ENCODE peak calls at places on chromosome 3, in four cellular contexts. H is IMR-90, U is neuronal stem cell, R is H1. Y is an unnamed sample.

GRCh38 chr3:196670335-196670734 is 30.8 kb downstream of the NRROS start:
- DNase-seq in U (no peak), H (no peak), R (no peak), Y (no peak)

GRCh38 chr3:177197934-177198484 is 727 bp upstream of the TBL1XR1 start:
- DNase-seq in H (no peak), R (no peak), U (no peak), Y (no peak)

GRCh38 chr3:189334064-189334920 is 162.5 kb downstream of the TPRG1 start:
- DNase-seq in H (no peak), R (no peak), U (no peak), Y (peak)

GRCh38 chr3:41507336-41508062 is 308.2 kb downstream of the CTNNB1 start:
- DNase-seq in R (no peak), H (no peak), U (no peak), Y (no peak)

GRCh38 chr3:16849795-16850194 is 35.0 kb upstream of the PLCL2 start:
- DNase-seq in R (no peak), H (peak), U (no peak), Y (no peak)

GRCh38 chr3:31692714-31693113 is 160.0 kb downstream of the STT3B start:
- DNase-seq in H (no peak), U (no peak), R (no peak), Y (peak)

GRCh38 chr3:132543016-132543739 is 53.9 kb upstream of the ACKR4 start:
- DNase-seq in R (no peak), H (peak), U (no peak), Y (peak)

GRCh38 chr3:194327414-194328079 is 23.6 kb downstream of the CPN2 start:
- DNase-seq in R (no peak), U (no peak), H (peak), Y (no peak)

DNA sequence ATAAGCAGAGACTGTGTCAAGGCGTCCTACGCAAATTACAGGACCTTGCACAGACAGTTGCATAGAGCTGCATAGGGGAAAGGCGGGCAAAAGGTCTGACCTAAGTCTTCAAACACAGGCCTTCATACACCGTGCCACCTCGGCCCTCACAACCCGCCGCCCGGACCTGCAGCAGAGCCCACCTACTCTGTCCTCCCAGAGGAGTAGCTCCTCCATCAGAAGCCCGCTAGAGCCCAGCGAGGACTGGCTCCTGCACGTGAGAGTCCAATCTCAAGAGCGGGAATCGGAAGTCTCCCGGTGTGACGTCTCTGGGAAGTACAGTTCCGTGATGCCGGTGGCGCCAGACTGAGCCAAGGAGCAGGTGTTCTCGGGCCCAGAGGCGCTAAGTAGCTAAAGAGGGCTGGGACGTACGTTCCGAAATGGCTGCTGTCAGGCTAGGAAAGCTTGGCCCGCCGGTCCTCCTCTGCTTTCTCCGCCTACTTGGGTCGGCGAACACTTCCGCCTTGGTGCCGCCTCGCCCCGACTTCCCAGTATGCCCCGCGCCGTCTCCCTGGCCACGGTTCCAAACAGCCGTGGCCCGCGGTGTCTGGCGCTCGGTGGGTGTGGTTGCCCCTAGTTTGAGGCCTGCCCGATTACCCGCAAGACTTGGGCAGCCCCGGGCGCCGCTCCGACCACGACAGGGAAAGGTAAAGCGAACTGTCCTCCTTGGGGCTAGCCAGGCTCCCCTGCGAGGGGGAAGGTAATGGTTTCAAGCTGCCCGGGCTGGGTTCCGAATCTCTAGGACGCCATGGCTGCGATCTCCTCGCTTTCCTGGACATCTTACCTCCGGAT is at the start of the genes ASTE1 and NEK11:
- DNase-seq in H (peak), U (peak), R (peak), Y (peak)
- H4K91ac ChIP-seq in H (peak), U (no peak), R (peak), Y (peak)

GRCh38 chr3:122875547-122876127 is 80.8 kb downstream of the SLC49A4 start:
- DNase-seq in U (no peak), H (no peak), R (no peak), Y (no peak)
- H2AK5ac ChIP-seq in U (no peak), H (no peak), R (no peak), Y (no peak)

DNA sequence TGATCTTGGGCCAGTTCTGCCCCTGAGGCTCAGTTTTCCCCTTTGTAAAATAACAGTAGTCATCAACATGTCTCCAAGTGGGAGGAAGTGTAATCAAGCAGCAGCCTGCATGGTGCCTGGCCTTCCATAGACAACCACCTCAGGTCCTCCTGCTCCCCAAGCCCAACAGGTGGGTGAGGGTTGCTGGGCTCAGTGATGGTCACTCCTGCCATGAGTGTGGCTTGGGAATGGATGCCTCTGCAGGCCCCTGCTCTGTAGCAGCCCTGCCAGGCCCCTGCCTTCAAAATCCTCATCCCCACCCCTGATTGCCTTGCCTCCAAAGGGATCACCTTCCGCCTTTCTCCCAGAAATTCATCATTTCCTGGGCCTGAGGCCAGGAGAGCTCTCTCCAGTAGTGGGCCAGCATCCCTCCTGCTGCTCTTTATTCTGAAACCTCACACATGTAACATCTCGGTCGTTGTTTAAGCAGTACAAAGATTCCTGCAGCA is 59.0 kb upstream of the SLC6A1 start:
- DNase-seq in H (no peak), R (no peak), U (no peak), Y (no peak)
- H2AFZ ChIP-seq in H (peak), R (no peak), U (no peak), Y (no peak)

DNA sequence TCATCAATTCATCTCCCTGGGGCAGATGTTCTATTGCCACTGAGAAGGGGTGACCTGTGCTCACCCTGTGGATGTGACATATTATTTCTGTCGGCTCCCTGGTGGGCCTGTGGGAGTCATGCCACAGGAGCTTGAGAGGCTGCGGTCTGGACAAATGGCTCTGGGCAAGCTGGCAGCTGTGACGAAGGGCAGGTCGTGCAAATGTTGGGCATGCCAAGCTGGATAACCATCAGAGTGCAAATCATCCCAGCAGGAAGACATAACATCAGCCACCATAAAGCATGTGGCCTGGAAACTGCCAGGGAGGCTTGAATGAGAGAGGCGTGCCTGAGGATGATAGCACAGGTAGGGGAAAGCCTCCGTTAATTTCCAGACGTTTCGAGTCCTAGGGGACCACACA is 45.3 kb upstream of the FAM3D start:
- DNase-seq in R (no peak), H (no peak), U (no peak), Y (no peak)
- H4K91ac ChIP-seq in R (no peak), H (no peak), U (no peak), Y (no peak)

DNA sequence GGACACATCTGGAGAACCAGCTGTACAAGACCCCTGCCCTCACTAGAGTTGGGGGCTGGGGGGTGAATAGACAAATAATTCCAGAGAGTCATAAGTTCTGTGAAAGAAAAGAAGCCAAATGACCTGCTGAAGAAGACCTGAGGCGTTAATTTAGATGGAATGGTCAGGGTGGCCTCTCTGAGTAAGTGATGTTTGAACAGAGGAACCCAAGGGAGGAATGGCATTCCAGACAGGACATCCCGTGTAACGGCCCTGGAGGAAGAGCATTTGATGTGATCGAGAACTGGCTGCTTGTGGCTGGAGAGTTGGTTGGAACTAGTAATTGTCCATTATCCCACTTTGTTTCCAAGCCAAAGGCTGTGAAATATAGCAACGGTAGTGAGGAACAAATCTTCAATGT is 1.7 kb downstream of the NR2C2 start:
- DNase-seq in H (no peak), U (no peak), R (no peak), Y (no peak)
- H2AK5ac ChIP-seq in H (peak), U (peak), R (peak), Y (no peak)

GRCh38 chr3:58666683-58667082 is at the start of gene FAM3D:
- DNase-seq in H (no peak), R (no peak), U (no peak), Y (no peak)
- H2AFZ ChIP-seq in H (peak), R (no peak), U (no peak), Y (peak)

GRCh38 chr3:9899289-9899791 is 3.3 kb upstream of the IL17RE start:
- DNase-seq in H (no peak), R (no peak), U (no peak), Y (peak)

GRCh38 chr3:9903238-9903624 is 583 bp downstream of the IL17RE start:
- DNase-seq in U (no peak), H (peak), R (no peak), Y (no peak)

GRCh38 chr3:9901967-9902366 is 681 bp upstream of the IL17RE start:
- DNase-seq in R (no peak), H (no peak), U (no peak), Y (no peak)

GRCh38 chr3:9903904-9904303 is 1.3 kb downstream of the IL17RE start:
- DNase-seq in R (no peak), H (no peak), U (no peak), Y (no peak)

DNA sequence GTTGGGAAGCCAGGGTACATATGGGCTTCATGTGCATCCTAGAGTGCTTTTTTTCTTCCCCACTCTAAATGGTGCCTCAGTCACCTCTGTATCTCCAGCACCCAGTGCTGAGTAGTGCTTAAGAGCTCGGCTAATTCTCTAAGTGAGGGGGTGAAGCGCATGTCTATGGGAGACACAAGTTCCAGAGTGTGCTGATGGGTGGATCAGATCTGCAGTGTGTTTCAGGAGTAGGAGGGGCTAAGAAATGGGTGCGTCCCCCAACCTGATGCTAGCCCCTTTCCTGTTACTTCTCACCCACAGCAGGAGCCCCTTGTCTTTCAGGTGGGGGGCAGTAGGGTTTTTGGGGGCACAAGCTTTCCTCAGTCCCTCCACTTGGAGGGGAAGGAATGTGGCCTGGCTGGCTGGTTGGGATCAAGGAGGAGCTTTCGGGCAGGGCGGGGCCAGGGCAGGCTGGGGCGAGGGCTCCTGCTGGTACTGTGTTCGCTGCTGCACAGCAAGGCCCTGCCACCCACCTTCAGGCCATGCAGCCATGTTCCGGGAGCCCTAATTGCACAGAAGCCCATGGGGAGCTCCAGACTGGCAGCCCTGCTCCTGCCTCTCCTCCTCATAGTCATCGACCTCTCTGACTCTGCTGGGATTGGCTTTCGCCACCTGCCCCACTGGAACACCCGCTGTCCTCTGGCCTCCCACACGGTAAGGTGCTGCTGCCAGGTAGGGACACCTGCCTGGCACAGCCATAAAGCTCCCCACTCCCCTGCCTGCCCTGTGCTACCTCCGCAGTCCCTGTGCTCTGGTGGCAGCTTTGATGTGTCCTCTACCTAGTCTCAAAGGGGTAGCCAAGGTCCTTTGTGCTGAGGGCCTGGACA is at the start of gene IL17RE:
- DNase-seq in U (no peak), H (no peak), R (no peak), Y (no peak)
- H4K91ac ChIP-seq in U (no peak), H (peak), R (peak), Y (peak)